ENCODE peak calls at places on chromosomes 4 and X, in six cellular contexts. M is AG04450, Y is tibial artery, N is lung, L is fibroblast of mammary gland, O is brain microvascular endothelial cell. Q is an unnamed sample.

GRCh38 chr4:43776371-43776770 is 672.2 kb downstream of the KCTD8 start:
- DNase-seq in M (no peak), Y (no peak), N (no peak), L (peak; percentile 3), O (no peak), Q (no peak)

GRCh38 chrX:30690330-30690729 is 37.1 kb downstream of the GK start:
- DNase-seq in M (no peak), Y (no peak), N (no peak), L (no peak), O (no peak), Q (no peak)

GRCh38 chr4:16075975-16076757 is 7.7 kb downstream of the PROM1 start:
- DNase-seq in M (no peak), Y (no peak), N (no peak), L (no peak), O (no peak), Q (no peak)

GRCh38 chr4:177016541-177017141 is 223.9 kb upstream of the VEGFC start:
- DNase-seq in M (no peak), Y (no peak), N (no peak), L (peak; percentile 57), O (no peak), Q (no peak)

GRCh38 chr4:114052227-114052626 is 72.8 kb upstream of the ARSJ start:
- DNase-seq in M (no peak), Y (no peak), N (peak; percentile 64), L (no peak), O (no peak), Q (no peak)

GRCh38 chrX:110163488-110163887 is 154.4 kb downstream of the AMMECR1 start:
- DNase-seq in M (no peak), Y (no peak), N (no peak), L (peak; percentile 48), O (no peak), Q (no peak)

GRCh38 chrX:47030339-47030738 is 47.9 kb upstream of the RGN start:
- DNase-seq in M (peak; percentile 26), Y (no peak), N (no peak), L (peak; percentile 79), O (peak; percentile 47), Q (peak; percentile 59)

GRCh38 chr4:17448689-17449088 is 63.2 kb downstream of the QDPR start:
- DNase-seq in M (peak; percentile 27), Y (no peak), N (no peak), L (peak; percentile 84), O (peak; percentile 62), Q (no peak)

GRCh38 chrX:63330681-63331080 is 20.5 kb downstream of the SPIN4 start:
- DNase-seq in M (no peak), Y (no peak), N (no peak), L (peak; percentile 3), O (no peak), Q (no peak)

GRCh38 chr4:123284166-123284565 is 112.4 kb upstream of the SPRY1 start:
- DNase-seq in M (no peak), Y (no peak), N (no peak), L (peak; percentile 51), O (no peak), Q (peak; percentile 18)

DNA sequence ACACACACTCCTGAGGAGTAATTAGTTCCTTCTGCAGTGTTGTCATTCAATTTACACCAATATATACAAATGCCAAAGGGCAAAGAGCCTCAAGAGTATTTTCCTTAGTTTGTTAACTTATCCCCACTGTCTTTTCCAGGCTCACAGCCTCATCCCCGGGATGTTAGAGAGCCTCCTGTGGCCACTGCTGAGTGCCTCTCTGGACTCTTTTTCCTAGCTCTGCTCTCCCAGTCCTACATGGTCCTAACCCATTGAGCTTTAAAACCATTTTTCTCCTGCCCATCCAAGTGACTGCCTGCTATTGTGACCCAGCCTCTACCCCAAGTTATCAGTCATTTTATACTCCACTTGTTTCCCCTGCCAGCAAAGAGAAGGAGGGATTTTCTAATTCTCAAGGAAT is 23.5 kb upstream of the TTC29 start:
- DNase-seq in M (no peak), Y (no peak), N (no peak), L (no peak), O (no peak), Q (no peak)
- TF ChIP-seq CTCF in M (no peak), Y (no peak), N (no peak), L (no peak), O (peak; percentile 34), Q (no peak)

DNA sequence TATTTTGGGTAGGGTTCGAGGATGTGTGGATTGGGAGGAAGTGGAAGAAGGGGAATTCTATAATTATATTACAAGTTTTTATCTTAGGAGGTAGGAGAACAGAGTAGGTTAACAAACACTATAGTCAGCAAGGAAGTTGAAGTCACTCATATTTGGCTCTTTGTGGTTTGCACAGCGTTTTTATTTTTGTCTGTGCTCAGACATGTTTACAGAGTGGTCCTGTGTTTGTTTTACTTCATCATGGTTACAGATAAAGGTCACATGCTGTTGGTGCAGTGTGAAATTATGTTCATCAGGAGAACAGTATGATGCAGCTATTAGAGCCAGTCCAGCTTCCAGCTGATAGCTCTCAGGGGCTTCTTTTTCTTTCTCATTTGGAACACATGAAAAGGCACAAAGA is 299.9 kb upstream of the SFRP2 start:
- DNase-seq in M (no peak), Y (no peak), N (no peak), L (peak; percentile 55), O (peak; percentile 13), Q (no peak)
- H3K4me3 ChIP-seq in M (no peak overlapping the region), Y (no peak overlapping the region), N (no peak overlapping the region), L (no peak overlapping the region), O (no peak overlapping the region), Q (no peak overlapping the region)

GRCh38 chrX:97446298-97446882 is 562.7 kb downstream of the RPA4 start:
- DNase-seq in M (no peak), Y (no peak), N (no peak), L (peak; percentile 7), O (no peak), Q (no peak)
- TF ChIP-seq CTCF in M (peak; percentile 37), Y (no peak), N (no peak), L (peak; percentile 22), O (no peak), Q (no peak)

GRCh38 chrX:83510466-83511181 is 2.5 kb downstream of the POU3F4 start:
- DNase-seq in M (no peak), Y (no peak), N (no peak), L (no peak), O (no peak), Q (no peak)

GRCh38 chrX:83508526-83509245 is 596 bp downstream of the POU3F4 start:
- DNase-seq in M (no peak), Y (no peak), N (no peak), L (no peak), O (no peak), Q (no peak)

GRCh38 chrX:83508006-83508405 is at the start of gene POU3F4:
- DNase-seq in M (no peak), Y (no peak), N (no peak), L (no peak), O (no peak), Q (peak; percentile 74)

GRCh38 chrX:83511208-83511607 is 3.1 kb downstream of the POU3F4 start:
- DNase-seq in M (no peak), Y (no peak), N (no peak), L (no peak), O (no peak), Q (no peak)

GRCh38 chrX:83509246-83509801 is 1.2 kb downstream of the POU3F4 start:
- DNase-seq in M (no peak), Y (no peak), N (no peak), L (no peak), O (no peak), Q (no peak)
- H3K4me3 ChIP-seq in M (no peak overlapping the region), Y (peak overlapping the region; percentile 5), N (no peak overlapping the region), L (no peak overlapping the region), O (no peak overlapping the region), Q (peak overlapping the region; percentile 50)

GRCh38 chr4:6534618-6535328 is 40.2 kb upstream of the MAN2B2 start:
- DNase-seq in M (no peak), Y (no peak), N (no peak), L (no peak), O (no peak), Q (no peak)

GRCh38 chr4:6532102-6532501 is 42.9 kb upstream of the MAN2B2 start:
- DNase-seq in M (no peak), Y (no peak), N (no peak), L (no peak), O (no peak), Q (no peak)

GRCh38 chr4:6530964-6531363 is 44.0 kb upstream of the MAN2B2 start:
- DNase-seq in M (no peak), Y (no peak), N (no peak), L (no peak), O (no peak), Q (no peak)

GRCh38 chr4:6534050-6534449 is 40.9 kb upstream of the MAN2B2 start:
- DNase-seq in M (no peak), Y (no peak), N (no peak), L (no peak), O (no peak), Q (no peak)

DNA sequence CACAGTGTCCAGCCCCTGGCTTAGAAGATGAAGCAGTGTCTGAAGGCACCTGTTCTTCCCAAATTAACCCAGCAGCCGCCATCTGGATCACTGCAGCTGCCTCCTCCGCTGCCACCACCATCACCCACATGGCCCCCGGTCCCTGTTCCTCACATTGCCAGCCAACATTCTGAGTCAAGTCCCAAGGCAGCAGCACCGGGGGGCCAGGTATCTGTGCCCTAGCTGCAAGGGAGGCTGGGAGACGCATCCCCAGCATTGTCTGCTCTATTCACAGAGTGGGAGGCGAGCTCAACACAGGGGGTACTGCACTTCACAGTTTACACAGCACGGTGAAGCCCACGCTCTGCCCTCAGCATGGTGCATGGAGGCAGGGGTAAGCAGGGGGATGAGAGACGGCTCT is 42.3 kb upstream of the MAN2B2 start:
- DNase-seq in M (no peak), Y (no peak), N (no peak), L (no peak), O (no peak), Q (no peak)
- TF ChIP-seq CTCF in M (no peak), Y (no peak), N (no peak), L (no peak), O (no peak), Q (no peak)

DNA sequence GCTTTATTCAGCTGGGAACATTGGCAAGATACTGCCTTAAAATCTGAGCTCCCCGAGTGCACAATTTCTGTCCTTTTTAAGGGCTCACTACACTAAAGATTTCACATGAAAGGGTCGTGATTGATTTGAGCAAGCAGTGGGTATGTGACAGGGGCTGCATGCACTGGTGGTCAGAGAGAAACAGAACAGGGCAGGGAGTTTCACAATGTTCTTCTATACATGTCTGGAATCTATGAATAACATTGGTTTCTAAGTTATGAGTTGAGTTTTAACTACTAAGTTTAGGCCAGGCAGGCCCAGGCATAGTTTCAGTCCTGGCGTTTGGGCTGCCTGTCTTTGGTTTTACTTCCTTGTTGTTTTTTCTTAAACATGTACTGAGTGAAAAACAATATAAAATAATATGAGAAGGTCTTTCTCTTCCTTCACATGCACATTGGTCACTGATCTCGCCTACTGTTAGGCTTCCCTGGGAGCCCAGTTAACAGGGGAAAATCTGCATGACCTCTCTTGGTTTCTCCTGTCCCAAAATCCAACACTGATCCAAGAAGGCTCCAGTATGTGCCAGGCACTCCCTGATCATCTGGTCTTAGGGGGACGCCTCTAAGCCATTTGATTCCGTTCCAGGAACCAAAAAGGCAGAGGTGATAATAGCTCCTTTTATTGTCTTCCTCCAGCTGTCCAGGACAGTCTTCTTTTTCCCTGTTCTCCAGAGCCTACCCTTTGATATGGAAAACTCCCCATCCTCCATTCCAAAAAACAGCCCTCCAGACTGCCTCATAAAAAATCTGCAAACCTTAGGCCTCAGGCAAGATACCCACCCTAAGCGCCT is at the start of gene UGT2B17:
- DNase-seq in M (no peak), Y (no peak), N (no peak), L (no peak), O (no peak), Q (no peak)
- H3K4me3 ChIP-seq in M (no peak within 1 kb of the TSS), Y (no peak within 1 kb of the TSS), N (no peak within 1 kb of the TSS), L (no peak within 1 kb of the TSS), O (no peak within 1 kb of the TSS), Q (no peak within 1 kb of the TSS)

Q was measured in astrocyte of the cerebellum.